ENCODE peak calls at places on chromosomes 4 and X, in eight cellular contexts. L is AG09309, E is HFFc6, A is GM20000, I is HFF-Myc, O is uterus, T is GM13977, P is fibroblast of lung. H is an unnamed sample.

GRCh38 chr4:186105721-186106335 is 1.3 kb downstream of the FAM149A start:
- DNase-seq in I (no peak), T (no peak), A (peak; percentile 41), O (no peak), E (no peak), L (no peak), P (peak; percentile 22), H (peak; percentile 46)

GRCh38 chr4:113141901-113142346 is 92.5 kb downstream of the ANK2 start:
- DNase-seq in T (peak; percentile 12), L (peak; percentile 18), E (peak; percentile 45), O (no peak), I (no peak), A (no peak), P (peak; percentile 93), H (peak; percentile 11)

GRCh38 chr4:153610623-153611376 is 73.3 kb upstream of the TLR2 start:
- DNase-seq in E (no peak), P (no peak), L (no peak), T (no peak), O (no peak), A (no peak), I (no peak), H (no peak)

GRCh38 chrX:12686324-12686723 is 104.9 kb upstream of the PRPS2 start:
- DNase-seq in E (no peak), O (no peak), I (no peak), P (no peak), L (no peak), T (no peak), A (no peak), H (no peak)

GRCh38 chr4:1393866-1394265 is 12.4 kb downstream of the NKX1-1 start:
- DNase-seq in L (no peak), P (no peak), I (no peak), A (no peak), E (no peak), O (no peak), T (no peak), H (no peak)

GRCh38 chrX:51954592-51954991 is 61.2 kb downstream of the MAGED1 start:
- DNase-seq in T (no peak), L (no peak), E (no peak), A (no peak), O (no peak), P (no peak), I (no peak), H (no peak)

GRCh38 chrX:100995469-100995868 is 26.0 kb downstream of the ARL13A start:
- DNase-seq in I (peak; percentile 44), T (no peak), E (peak; percentile 88), O (no peak), P (peak; percentile 91), A (no peak), L (peak; percentile 68), H (no peak)

GRCh38 chr4:168197926-168198325 is 105.6 kb downstream of the ANXA10 start:
- DNase-seq in O (no peak), P (peak; percentile 58), A (no peak), E (no peak), T (no peak), L (no peak), I (no peak), H (no peak)

GRCh38 chr4:107564326-107564725 is 155.7 kb downstream of the PAPSS1 start:
- DNase-seq in L (no peak), T (no peak), O (no peak), A (no peak), I (no peak), P (peak; percentile 71), E (no peak), H (no peak)

GRCh38 chr4:37908488-37909343 is 17.8 kb downstream of the TBC1D1 start:
- DNase-seq in P (peak; percentile 85), A (no peak), E (peak; percentile 24), I (no peak), L (no peak), O (peak; percentile 53), T (no peak), H (no peak)

GRCh38 chr4:113467581-113467980 is 294.0 kb downstream of the CAMK2D start:
- DNase-seq in T (no peak), O (no peak), I (no peak), A (no peak), E (peak; percentile 78), L (no peak), P (peak; percentile 75), H (no peak)

GRCh38 chr4:146333187-146333894 is 119.0 kb downstream of the REELD1 start:
- DNase-seq in T (peak; percentile 22), I (peak; percentile 41), P (peak; percentile 92), A (peak; percentile 43), L (peak; percentile 59), O (no peak), E (peak; percentile 71), H (peak; percentile 36)

GRCh38 chr4:139973611-139974010 is 180.4 kb downstream of the MAML3 start:
- DNase-seq in L (no peak), T (no peak), E (no peak), O (no peak), P (peak; percentile 56), A (no peak), I (no peak), H (no peak)

GRCh38 chrX:100980608-100981497 is 11.3 kb downstream of the ARL13A start:
- DNase-seq in A (no peak), L (no peak), E (peak; percentile 78), O (no peak), P (peak; percentile 82), I (no peak), T (no peak), H (no peak)

GRCh38 chr4:76990288-76991080 is 40.9 kb downstream of the SEPTIN11 start:
- DNase-seq in E (peak; percentile 84), L (peak; percentile 88), O (no peak), A (no peak), I (no peak), T (no peak), P (peak; percentile 99), H (no peak)

GRCh38 chrX:116436358-116436816 is at the start of gene SLC6A14:
- DNase-seq in L (no peak), O (no peak), P (no peak), E (no peak), T (no peak), A (no peak), I (no peak), H (no peak)

GRCh38 chr4:72587334-72587733 is 18.3 kb upstream of the ADAMTS3 start:
- DNase-seq in L (no peak), I (no peak), T (no peak), A (no peak), P (no peak), O (no peak), E (no peak), H (no peak)

GRCh38 chr4:87939978-87940690 is 35.4 kb upstream of the SPP1 start:
- DNase-seq in L (no peak), P (no peak), I (no peak), O (no peak), A (no peak), E (no peak), T (no peak), H (no peak)

GRCh38 chr4:87934973-87935372 is 40.5 kb upstream of the SPP1 start:
- DNase-seq in O (no peak), T (no peak), A (no peak), I (no peak), L (no peak), P (no peak), E (no peak), H (no peak)

GRCh38 chr4:87937523-87937922 is 38.0 kb upstream of the SPP1 start:
- DNase-seq in E (no peak), O (no peak), I (no peak), A (no peak), P (no peak), L (no peak), T (no peak), H (no peak)

GRCh38 chr4:87941537-87942392 is 33.7 kb upstream of the SPP1 start:
- DNase-seq in O (no peak), P (no peak), L (no peak), T (no peak), I (no peak), A (no peak), E (no peak), H (no peak)

GRCh38 chr4:87938746-87939145 is 36.8 kb upstream of the SPP1 start:
- DNase-seq in O (no peak), T (no peak), A (no peak), I (no peak), L (no peak), P (no peak), E (no peak), H (no peak)
- TF ChIP-seq CTCF in O (no peak), T (no peak), A (no peak), I (no peak), L (no peak), P (no peak), E (no peak), H (no peak)

GRCh38 chrX:86192827-86193226 is 44.6 kb downstream of the DACH2 start:
- DNase-seq in O (no peak), L (no peak), A (no peak), E (no peak), T (no peak), I (no peak), P (no peak), H (no peak)
- TF ChIP-seq CTCF in O (no peak), L (no peak), A (no peak), E (peak; percentile 53), T (no peak), I (no peak), P (peak; percentile 7), H (no peak)

DNA sequence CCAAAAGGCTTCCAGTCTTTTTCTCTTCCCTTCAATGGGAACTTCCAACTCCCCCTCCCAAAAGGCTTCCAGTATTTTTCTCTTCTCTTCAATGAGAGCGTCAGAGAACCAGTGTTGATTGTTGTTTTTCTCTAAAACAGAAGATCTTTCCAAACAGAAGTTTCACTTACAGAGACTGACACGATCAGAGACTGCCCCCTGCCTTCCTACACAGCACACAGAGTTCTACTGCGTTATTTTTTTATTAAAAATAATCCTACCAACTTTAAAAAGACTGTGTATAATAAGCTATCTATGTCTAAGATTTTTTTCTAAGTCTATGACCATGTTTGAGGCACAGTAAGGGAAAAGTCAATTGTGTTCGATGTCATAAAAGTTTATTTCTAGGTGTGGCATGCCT is 3.5 kb upstream of the HTR2C start:
- DNase-seq in I (no peak), P (no peak), L (no peak), A (no peak), E (no peak), O (no peak), T (no peak), H (no peak)
- TF ChIP-seq CTCF in I (no peak), P (peak; percentile 42), L (no peak), A (no peak), E (no peak), O (no peak), T (no peak), H (no peak)

GRCh38 chr4:6987566-6987920 is 55.6 kb upstream of the TADA2B start:
- DNase-seq in P (peak; percentile 38), T (no peak), A (no peak), L (no peak), E (peak; percentile 42), I (no peak), O (no peak), H (no peak)

GRCh38 chr4:6988016-6988715 is 55.0 kb upstream of the TADA2B start:
- DNase-seq in I (no peak), P (no peak), E (no peak), O (no peak), L (no peak), A (no peak), T (no peak), H (no peak)

GRCh38 chr4:6986067-6986780 is 56.9 kb upstream of the TADA2B start:
- DNase-seq in A (no peak), O (no peak), P (peak; percentile 83), E (peak; percentile 74), I (no peak), T (no peak), L (no peak), H (no peak)

GRCh38 chr4:6984611-6985115 is 58.5 kb upstream of the TADA2B start:
- DNase-seq in O (no peak), I (no peak), T (no peak), A (no peak), E (no peak), P (peak; percentile 9), L (no peak), H (no peak)

GRCh38 chr4:6986781-6987565 is 56.2 kb upstream of the TADA2B start:
- DNase-seq in L (peak; percentile 58), T (peak; percentile 98), P (peak; percentile 90), A (peak; percentile 98), E (peak; percentile 89), I (no peak), O (peak; percentile 95), H (peak; percentile 99)
- TF ChIP-seq CTCF in L (no peak), T (peak; percentile 13), P (no peak), A (no peak), E (peak; percentile 27), I (no peak), O (peak; percentile 7), H (peak; percentile 22)

H was measured in GM13976.